ENCODE peak calls at places on chromosomes 3 and 15, in seven cellular contexts. H is CD8-positive, alpha-beta T cell; U is RWPE1; F is gastrocnemius medialis; Z is heart left ventricle; E is body of pancreas; K is MCF 10A. W is an unnamed sample.
A peak's percentile ranks its signal among the peaks of the same experiment; 100 is the strongest.

GRCh38 chr3:119318871-119319270 is 24.7 kb downstream of the ARHGAP31 start:
- DNase-seq in Z (no peak), H (no peak), E (no peak), K (no peak), U (no peak), F (no peak), W (no peak)

GRCh38 chr15:81108427-81108826 is 25.6 kb upstream of the CFAP161 start:
- DNase-seq in K (no peak), Z (no peak), U (no peak), H (no peak), F (no peak), E (no peak), W (peak; percentile 16)

GRCh38 chr3:111072016-111072891 is 638 bp downstream of the NECTIN3 start:
- DNase-seq in Z (peak; percentile 22), U (peak; percentile 18), F (peak; percentile 15), K (peak; percentile 39), E (peak; percentile 48), H (no peak), W (peak; percentile 28)

GRCh38 chr3:63029326-63029725 is 154.1 kb upstream of the CADPS start:
- DNase-seq in Z (no peak), E (no peak), F (no peak), U (no peak), K (no peak), H (no peak), W (no peak)

GRCh38 chr3:152160350-152161011 is 108.2 kb upstream of the MBNL1 start:
- DNase-seq in E (no peak), H (no peak), Z (no peak), K (no peak), F (no peak), U (no peak), W (no peak)

GRCh38 chr3:50862221-50862620 is 187.5 kb downstream of the DOCK3 start:
- DNase-seq in E (no peak), Z (no peak), F (no peak), U (no peak), H (no peak), K (peak; percentile 5), W (no peak)

GRCh38 chr3:173732237-173732636 is 334.7 kb downstream of the NLGN1 start:
- DNase-seq in H (no peak), F (no peak), U (no peak), E (no peak), K (no peak), Z (no peak), W (peak; percentile 1)

GRCh38 chr15:61138151-61138550 is 91.0 kb downstream of the RORA start:
- DNase-seq in E (no peak), H (no peak), Z (no peak), U (no peak), F (no peak), K (no peak), W (no peak)

GRCh38 chr3:49462222-49462621 is 7.8 kb upstream of the DAG1 start:
- DNase-seq in K (no peak), U (no peak), E (no peak), Z (no peak), H (no peak), F (no peak), W (no peak)

GRCh38 chr3:38662544-38662943 is 13.1 kb upstream of the SCN5A start:
- DNase-seq in F (no peak), E (no peak), K (peak; percentile 55), U (no peak), H (no peak), Z (no peak), W (no peak)

GRCh38 chr3:52529376-52530333 is 4.0 kb downstream of the NT5DC2 start:
- DNase-seq in E (no peak), Z (peak; percentile 79), F (peak; percentile 26), U (no peak), K (peak; percentile 28), H (no peak), W (no peak)

GRCh38 chr3:136078421-136079364 is 113.2 kb downstream of the PPP2R3A start:
- DNase-seq in H (no peak), F (no peak), Z (no peak), E (no peak), U (peak; percentile 30), K (peak; percentile 40), W (no peak)

GRCh38 chr3:187746479-187747335 is 1.4 kb upstream of the BCL6 start:
- DNase-seq in Z (no peak), K (peak; percentile 44), E (no peak), F (peak; percentile 66), H (no peak), U (no peak), W (no peak)

GRCh38 chr15:56532766-56533455 is 68.0 kb upstream of the MNS1 start:
- DNase-seq in Z (no peak), F (no peak), E (no peak), H (no peak), K (no peak), U (no peak), W (no peak)

GRCh38 chr15:99504071-99504822 is 61.5 kb upstream of the MEF2A start:
- DNase-seq in E (no peak), H (no peak), K (no peak), Z (no peak), U (no peak), F (no peak), W (no peak)

GRCh38 chr3:171122212-171122611 is 95.7 kb upstream of the SLC2A2 start:
- DNase-seq in K (no peak), U (no peak), H (no peak), Z (no peak), F (no peak), E (no peak), W (peak; percentile 6)

GRCh38 chr3:113166719-113167492 is 44.5 kb upstream of the BOC start:
- DNase-seq in K (peak; percentile 22), H (no peak), Z (no peak), F (peak; percentile 46), U (no peak), E (no peak), W (no peak)

GRCh38 chr15:65337436-65338070 is 33.1 kb downstream of the RNU5B-1 start:
- DNase-seq in E (no peak), F (no peak), Z (no peak), U (no peak), K (no peak), H (no peak), W (no peak)

GRCh38 chr3:12662593-12663310 is 1.2 kb downstream of the RAF1 start:
- DNase-seq in F (peak; percentile 70), E (peak; percentile 44), K (peak; percentile 69), H (peak; percentile 19), Z (peak; percentile 47), U (peak; percentile 11), W (peak; percentile 28)

GRCh38 chr15:58380280-58380945 is 51.4 kb upstream of the LIPC start:
- DNase-seq in U (no peak), H (no peak), Z (no peak), E (no peak), K (no peak), F (no peak), W (no peak)

GRCh38 chr3:168051579-168052183 is 44.0 kb downstream of the GOLIM4 start:
- DNase-seq in U (no peak), H (no peak), F (no peak), E (no peak), K (no peak), Z (no peak), W (no peak)

GRCh38 chr3:168052517-168052916 is 43.2 kb downstream of the GOLIM4 start:
- DNase-seq in E (no peak), K (no peak), F (no peak), H (no peak), U (no peak), Z (no peak), W (no peak)

GRCh38 chr3:168054447-168054846 is 41.3 kb downstream of the GOLIM4 start:
- DNase-seq in F (no peak), H (no peak), Z (no peak), K (no peak), E (no peak), U (no peak), W (no peak)

GRCh38 chr3:168049366-168049974 is 46.3 kb downstream of the GOLIM4 start:
- DNase-seq in H (no peak), E (no peak), K (no peak), Z (no peak), F (no peak), U (no peak), W (no peak)

DNA sequence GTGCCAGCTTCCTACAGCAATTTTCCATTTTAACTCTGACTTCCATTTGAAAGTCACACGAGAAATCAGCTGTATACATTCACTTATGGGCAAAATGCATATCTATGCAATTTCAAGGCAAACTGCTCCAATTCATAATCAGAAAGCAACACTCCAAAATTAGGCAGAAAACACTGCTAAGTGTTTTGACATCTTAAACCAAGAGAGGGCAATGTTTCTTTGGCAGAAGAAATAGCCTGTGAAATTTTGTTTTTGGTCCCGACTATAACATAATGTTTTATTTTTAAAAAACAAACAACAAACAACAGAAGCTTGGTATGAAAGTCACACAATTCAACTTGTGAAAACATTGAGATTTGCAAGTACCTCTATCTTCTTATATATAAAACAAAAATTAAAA is 42.6 kb downstream of the GOLIM4 start:
- DNase-seq in E (no peak), H (no peak), F (no peak), Z (no peak), K (no peak), U (no peak), W (no peak)
- TF ChIP-seq CTCF in E (no peak), H (no peak), F (no peak), Z (no peak), K (peak; percentile 12), U (no peak), W (no peak)

DNA sequence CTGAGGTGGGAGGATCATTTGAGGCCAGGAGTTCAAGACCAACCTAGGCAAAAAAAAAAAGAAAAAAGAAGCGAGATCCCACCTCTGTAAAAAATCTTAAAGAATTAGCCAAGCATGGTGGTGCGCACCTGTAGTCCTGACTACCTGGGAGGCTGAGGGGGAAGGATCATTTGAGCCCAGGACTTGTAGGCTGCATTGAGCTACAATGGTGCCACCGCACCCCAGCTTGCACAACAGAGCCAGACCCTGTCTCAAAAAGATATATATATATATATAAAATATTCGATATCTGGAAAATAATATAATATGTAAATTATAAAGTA is 1.1 kb upstream of the IMP3 start:
- DNase-seq in E (no peak), Z (no peak), U (no peak), H (no peak), K (no peak), F (no peak), W (no peak)
- TF ChIP-seq CTCF in E (no peak), Z (no peak), U (no peak), H (no peak), K (no peak), F (no peak), W (no peak)

GRCh38 chr3:169363318-169363717 is 300.2 kb downstream of the MECOM start:
- DNase-seq in E (no peak), Z (no peak), K (no peak), F (no peak), U (no peak), H (no peak), W (no peak)
- TF ChIP-seq CTCF in E (no peak), Z (no peak), K (no peak), F (no peak), U (no peak), H (no peak), W (no peak)

DNA sequence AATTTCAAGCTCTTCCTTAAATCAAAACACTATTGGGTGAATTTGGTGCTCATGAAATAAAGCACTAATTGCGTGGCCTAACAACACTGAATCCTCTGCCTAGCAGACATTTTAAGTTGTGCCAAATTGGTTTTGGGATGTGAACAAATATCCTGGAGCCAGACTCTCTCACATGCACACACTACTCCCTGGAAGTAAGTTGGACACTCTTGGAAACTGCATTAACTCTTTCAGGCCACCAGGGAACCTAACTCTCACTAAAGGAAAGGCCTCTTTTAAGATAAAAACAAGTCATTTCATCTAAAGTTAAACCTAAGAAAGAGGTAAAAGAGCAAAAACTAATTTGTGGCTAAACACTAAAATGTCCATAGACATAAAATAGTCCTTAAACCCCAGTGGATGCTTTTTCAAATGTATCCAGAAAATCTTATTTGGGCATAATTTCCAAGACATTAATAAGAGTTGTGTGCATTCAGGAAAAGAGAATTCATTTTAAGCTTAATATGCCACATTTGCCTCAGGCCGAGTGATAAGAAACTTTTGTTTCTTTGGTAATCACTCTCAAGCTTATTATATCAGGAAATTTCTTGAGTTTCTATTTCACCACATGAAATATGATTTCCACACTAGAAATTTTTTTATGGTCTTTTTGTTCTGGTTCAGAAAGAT is 61.8 kb downstream of the ZBTB20 start:
- DNase-seq in H (no peak), Z (no peak), E (no peak), K (no peak), F (no peak), U (no peak), W (no peak)
- TF ChIP-seq CTCF in H (no peak), Z (peak; percentile 6), E (no peak), K (peak; percentile 8), F (no peak), U (no peak), W (peak; percentile 47)

W was measured in neural crest cell.